ENCODE peak calls at places on chromosomes 5 and 9, in four cellular contexts. G, T, R and B are unnamed samples.
A peak's percentile ranks its signal among the peaks of the same experiment; 100 is the strongest.

GRCh38 chr9:33852216-33852826 is 35.4 kb downstream of the UBE2R2 start:
- DNase-seq in T (peak; percentile 59), G (peak; percentile 43), R (peak; percentile 43), B (peak; percentile 18)

GRCh38 chr5:79875230-79875629 is 115.8 kb downstream of the MTX3 start:
- DNase-seq in R (no peak), T (no peak), G (no peak), B (no peak)

GRCh38 chr5:168931638-168932345 is 352.6 kb upstream of the PANK3 start:
- DNase-seq in T (no peak), R (peak; percentile 25), G (no peak), B (no peak)

GRCh38 chr5:40486437-40487270 is 193.1 kb upstream of the PTGER4 start:
- DNase-seq in R (no peak), G (no peak), T (no peak), B (no peak)

GRCh38 chr9:106941901-106942300 is 78.9 kb downstream of the ZNF462 start:
- DNase-seq in R (no peak), G (no peak), T (peak; percentile 34), B (no peak)

GRCh38 chr9:129139233-129139992 is 28.2 kb downstream of the PTPA start:
- DNase-seq in G (peak; percentile 71), R (peak; percentile 78), T (peak; percentile 89), B (peak; percentile 93)

GRCh38 chr9:107807183-107807582 is 317.6 kb upstream of the KLF4 start:
- DNase-seq in R (peak; percentile 53), T (no peak), G (no peak), B (no peak)

GRCh38 chr9:85600675-85601263 is 141.0 kb downstream of the AGTPBP1 start:
- DNase-seq in G (no peak), R (no peak), T (no peak), B (peak; percentile 93)

GRCh38 chr9:109010676-109011655 is 2.3 kb downstream of the CTNNAL1 start:
- DNase-seq in T (peak; percentile 52), G (peak; percentile 57), R (peak; percentile 81), B (peak; percentile 31)

GRCh38 chr5:100644206-100644605 is 109.0 kb downstream of the FAM174A start:
- DNase-seq in T (no peak), R (no peak), G (no peak), B (no peak)

GRCh38 chr5:162227075-162227474 is 159.5 kb downstream of the GABRG2 start:
- DNase-seq in R (no peak), G (no peak), T (no peak), B (no peak)

GRCh38 chr5:134595458-134595838 is 37.2 kb downstream of the SAR1B start:
- DNase-seq in G (no peak), R (no peak), T (no peak), B (no peak)

GRCh38 chr5:115415143-115415491 is 118.7 kb upstream of the CCDC112 start:
- DNase-seq in R (peak; percentile 66), G (peak; percentile 78), T (no peak), B (no peak)

GRCh38 chr9:95518026-95518425 is 1.3 kb upstream of the PTCH1 start:
- DNase-seq in G (no peak), R (no peak), T (no peak), B (no peak)
- H3K4me3 ChIP-seq in G (no peak overlapping the region), R (no peak overlapping the region), T (no peak overlapping the region), B (no peak overlapping the region)

DNA sequence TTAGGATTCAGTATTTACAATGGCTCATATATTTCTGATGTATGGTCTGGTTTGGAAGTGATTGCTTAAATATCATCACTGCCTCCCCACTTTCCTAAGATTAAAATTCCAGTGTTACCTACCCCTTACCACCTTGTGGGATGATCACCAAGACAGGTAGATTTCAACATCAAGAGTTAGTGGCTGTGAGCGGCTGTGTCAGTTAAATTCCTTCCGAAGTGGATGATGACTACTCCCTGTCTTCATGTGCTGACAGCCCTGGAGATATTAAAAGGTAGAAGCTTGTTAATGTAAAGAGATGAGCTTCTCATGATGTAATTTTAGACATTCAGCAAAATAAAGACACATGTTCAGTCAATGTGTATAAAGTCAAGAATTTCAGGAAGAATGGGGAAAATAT is 4.2 kb downstream of the ITGA2 start:
- DNase-seq in G (no peak), R (no peak), T (no peak), B (no peak)
- H3K27ac ChIP-seq in G (no peak overlapping the region), R (no peak overlapping the region), T (no peak overlapping the region), B (no peak overlapping the region)

GRCh38 chr5:107621089-107621488 is 49.6 kb downstream of the EFNA5 start:
- DNase-seq in T (no peak), G (no peak), R (no peak), B (no peak)
- H3K4me3 ChIP-seq in T (no peak overlapping the region), G (no peak overlapping the region), R (no peak overlapping the region), B (no peak overlapping the region)

DNA sequence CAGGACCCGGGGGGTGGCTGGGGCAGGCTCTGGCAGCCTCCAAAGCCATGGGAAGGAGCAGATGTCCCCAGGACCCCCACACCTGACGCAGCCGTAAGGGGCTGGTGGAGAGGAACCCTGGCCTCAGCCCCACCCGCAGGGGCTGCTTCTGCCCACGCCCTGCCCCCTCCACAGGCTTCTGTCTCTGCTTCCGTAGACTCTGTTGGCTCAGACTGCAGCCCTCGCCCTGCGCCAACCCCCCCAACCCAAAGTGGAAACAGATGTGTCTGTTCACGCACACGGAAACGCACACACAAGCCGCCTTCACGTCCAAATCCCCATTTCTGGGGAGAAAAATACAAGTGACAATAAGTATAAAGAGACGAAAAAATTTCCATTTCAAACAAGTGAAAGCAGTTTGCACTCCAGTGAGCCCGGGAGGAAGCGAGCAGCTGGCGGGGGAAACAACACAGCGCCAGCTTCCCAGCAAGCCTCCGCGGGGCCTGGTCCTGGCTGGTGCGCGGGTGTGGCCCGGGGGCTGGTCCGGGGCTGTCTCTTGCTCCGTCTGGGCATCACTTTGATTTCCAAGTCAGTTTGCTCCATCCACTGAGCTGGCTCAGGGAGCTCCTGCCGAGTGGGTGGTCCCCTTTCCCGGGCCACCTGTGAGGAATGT is 32.6 kb upstream of the RXRA start:
- DNase-seq in R (no peak), G (no peak), T (no peak), B (peak; percentile 49)
- H3K27ac ChIP-seq in R (no peak overlapping the region), G (no peak overlapping the region), T (no peak overlapping the region), B (no peak overlapping the region)

GRCh38 chr5:10859393-10860195 is 98.6 kb upstream of the DAP start:
- DNase-seq in R (no peak), G (no peak), T (no peak), B (no peak)
- H3K4me3 ChIP-seq in R (no peak overlapping the region), G (no peak overlapping the region), T (no peak overlapping the region), B (no peak overlapping the region)

GRCh38 chr9:10144336-10144735 is 468.5 kb downstream of the PTPRD start:
- DNase-seq in G (no peak), R (no peak), T (no peak), B (no peak)
- H3K27ac ChIP-seq in G (no peak overlapping the region), R (no peak overlapping the region), T (no peak overlapping the region), B (no peak overlapping the region)

GRCh38 chr5:114361724-114362196 is at the start of gene KCNN2:
- DNase-seq in G (no peak), R (peak; percentile 12), T (peak; percentile 85), B (no peak)

GRCh38 chr5:114360816-114361723 is 800 bp upstream of the KCNN2 start:
- DNase-seq in G (no peak), R (no peak), T (peak; percentile 20), B (no peak)

GRCh38 chr5:114362977-114363721 is 1.3 kb downstream of the KCNN2 start:
- DNase-seq in T (no peak), G (no peak), R (no peak), B (no peak)

GRCh38 chr5:114363837-114364236 is 2.0 kb downstream of the KCNN2 start:
- DNase-seq in T (no peak), R (no peak), G (no peak), B (no peak)

GRCh38 chr5:114362197-114362976 is 517 bp downstream of the KCNN2 start:
- DNase-seq in R (no peak), G (no peak), T (no peak), B (no peak)
- H3K4me3 ChIP-seq in R (peak overlapping the region; percentile 54), G (no peak overlapping the region), T (peak overlapping the region; percentile 47), B (no peak overlapping the region)

DNA sequence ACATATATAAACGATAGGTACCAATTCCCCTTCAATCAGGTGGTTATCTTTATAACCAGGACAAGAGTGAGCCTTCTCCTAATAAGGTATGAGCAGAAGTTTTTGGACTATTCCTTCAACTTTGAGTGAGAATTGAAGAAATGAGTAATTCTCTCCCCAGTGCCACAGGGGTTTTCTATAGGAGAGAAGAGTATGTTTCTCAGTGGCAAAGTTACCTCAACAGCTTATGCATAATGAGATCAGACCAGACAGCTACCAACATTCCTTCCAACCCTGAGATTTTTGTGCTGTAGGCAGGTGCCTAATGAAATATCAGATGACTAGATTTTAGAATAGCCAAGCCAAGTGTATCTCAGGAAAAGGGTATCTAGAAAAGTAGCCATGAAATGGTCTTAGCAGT is 40.9 kb downstream of the ABLIM3 start:
- DNase-seq in R (no peak), G (no peak), T (no peak), B (no peak)
- H3K27ac ChIP-seq in R (no peak overlapping the region), G (no peak overlapping the region), T (no peak overlapping the region), B (no peak overlapping the region)

GRCh38 chr5:150411245-150411979 is 1.3 kb downstream of the CD74 start:
- DNase-seq in R (peak; percentile 28), G (no peak), T (peak; percentile 59), B (no peak)
- H3K4me3 ChIP-seq in R (no peak overlapping the region), G (no peak overlapping the region), T (peak overlapping the region; percentile 39), B (no peak overlapping the region)